ENCODE peak calls at places on chromosomes 5 and 9, in ten cellular contexts. One of them, this sample, is unnamed.

GRCh38 chr5:35319231-35320002 is 89.1 kb upstream of the PRLR start:
- DNase-seq in prostate gland: no peak
- DNase-seq in body of pancreas: peak; percentile 37
- DNase-seq in IMR-90: peak; percentile 2
- DNase-seq in tibial nerve: peak; percentile 70
- DNase-seq in lower lobe of right lung: peak; percentile 74
- DNase-seq in psoas muscle: peak; percentile 48
- DNase-seq in tibial artery: peak; percentile 81
- DNase-seq in heart right ventricle: peak; percentile 51
- DNase-seq in mucosa of descending colon: peak; percentile 41
- DNase-seq in this sample: peak; percentile 33

GRCh38 chr5:102152906-102153787 is 142.9 kb downstream of the SLCO4C1 start:
- DNase-seq in heart right ventricle: no peak
- DNase-seq in body of pancreas: no peak
- DNase-seq in tibial nerve: no peak
- DNase-seq in tibial artery: no peak
- DNase-seq in mucosa of descending colon: no peak
- DNase-seq in psoas muscle: no peak
- DNase-seq in lower lobe of right lung: no peak
- DNase-seq in IMR-90: no peak
- DNase-seq in prostate gland: no peak
- DNase-seq in this sample: peak; percentile 24

GRCh38 chr9:89655990-89656657 is 51.3 kb downstream of the GADD45G start:
- DNase-seq in prostate gland: no peak
- DNase-seq in tibial artery: no peak
- DNase-seq in mucosa of descending colon: no peak
- DNase-seq in psoas muscle: peak; percentile 48
- DNase-seq in lower lobe of right lung: no peak
- DNase-seq in heart right ventricle: no peak
- DNase-seq in IMR-90: no peak
- DNase-seq in body of pancreas: no peak
- DNase-seq in tibial nerve: no peak
- DNase-seq in this sample: no peak

GRCh38 chr5:16568875-16569580 is 47.8 kb downstream of the RETREG1 start:
- DNase-seq in mucosa of descending colon: no peak
- DNase-seq in heart right ventricle: peak; percentile 34
- DNase-seq in prostate gland: peak; percentile 65
- DNase-seq in tibial artery: no peak
- DNase-seq in body of pancreas: no peak
- DNase-seq in tibial nerve: no peak
- DNase-seq in lower lobe of right lung: no peak
- DNase-seq in IMR-90: no peak
- DNase-seq in psoas muscle: no peak
- DNase-seq in this sample: no peak

GRCh38 chr5:157948738-157949410 is 89.9 kb upstream of the CLINT1 start:
- DNase-seq in tibial artery: peak; percentile 94
- DNase-seq in body of pancreas: peak; percentile 90
- DNase-seq in mucosa of descending colon: peak; percentile 87
- DNase-seq in IMR-90: peak; percentile 90
- DNase-seq in heart right ventricle: peak; percentile 93
- DNase-seq in tibial nerve: peak; percentile 98
- DNase-seq in lower lobe of right lung: peak; percentile 83
- DNase-seq in prostate gland: peak; percentile 91
- DNase-seq in psoas muscle: peak; percentile 85
- DNase-seq in this sample: peak; percentile 97

GRCh38 chr5:95960802-95961616 is 642 bp downstream of the ELL2 start:
- DNase-seq in heart right ventricle: peak; percentile 78
- DNase-seq in psoas muscle: peak; percentile 92
- DNase-seq in tibial nerve: peak; percentile 35
- DNase-seq in prostate gland: peak; percentile 57
- DNase-seq in tibial artery: peak; percentile 85
- DNase-seq in body of pancreas: peak; percentile 86
- DNase-seq in mucosa of descending colon: peak; percentile 91
- DNase-seq in IMR-90: peak; percentile 74
- DNase-seq in lower lobe of right lung: peak; percentile 92
- DNase-seq in this sample: peak; percentile 76

GRCh38 chr9:134469041-134469875 is 143.0 kb downstream of the RXRA start:
- DNase-seq in heart right ventricle: peak; percentile 51
- DNase-seq in prostate gland: no peak
- DNase-seq in psoas muscle: no peak
- DNase-seq in IMR-90: no peak
- DNase-seq in lower lobe of right lung: peak; percentile 78
- DNase-seq in body of pancreas: no peak
- DNase-seq in tibial artery: peak; percentile 83
- DNase-seq in tibial nerve: no peak
- DNase-seq in mucosa of descending colon: no peak
- DNase-seq in this sample: no peak

GRCh38 chr5:395156-395920 is 47.6 kb upstream of the EXOC3 start:
- DNase-seq in prostate gland: peak; percentile 2
- DNase-seq in psoas muscle: peak; percentile 43
- DNase-seq in tibial artery: peak; percentile 48
- DNase-seq in tibial nerve: no peak
- DNase-seq in heart right ventricle: no peak
- DNase-seq in mucosa of descending colon: peak; percentile 28
- DNase-seq in body of pancreas: no peak
- DNase-seq in IMR-90: peak; percentile 94
- DNase-seq in lower lobe of right lung: no peak
- DNase-seq in this sample: no peak

GRCh38 chr9:92982130-92982529 is 34.8 kb downstream of the FGD3 start:
- DNase-seq in tibial nerve: no peak
- DNase-seq in psoas muscle: no peak
- DNase-seq in prostate gland: no peak
- DNase-seq in heart right ventricle: no peak
- DNase-seq in IMR-90: no peak
- DNase-seq in mucosa of descending colon: no peak
- DNase-seq in body of pancreas: no peak
- DNase-seq in lower lobe of right lung: no peak
- DNase-seq in tibial artery: no peak
- DNase-seq in this sample: no peak

GRCh38 chr9:92986175-92987110 is 39.1 kb downstream of the FGD3 start:
- DNase-seq in psoas muscle: no peak
- DNase-seq in mucosa of descending colon: no peak
- DNase-seq in lower lobe of right lung: no peak
- DNase-seq in tibial artery: no peak
- DNase-seq in body of pancreas: no peak
- DNase-seq in tibial nerve: peak; percentile 26
- DNase-seq in IMR-90: no peak
- DNase-seq in heart right ventricle: no peak
- DNase-seq in prostate gland: no peak
- DNase-seq in this sample: no peak

GRCh38 chr9:92980085-92980745 is 32.9 kb downstream of the FGD3 start:
- DNase-seq in body of pancreas: no peak
- DNase-seq in tibial nerve: no peak
- DNase-seq in lower lobe of right lung: no peak
- DNase-seq in mucosa of descending colon: no peak
- DNase-seq in psoas muscle: no peak
- DNase-seq in IMR-90: no peak
- DNase-seq in heart right ventricle: no peak
- DNase-seq in prostate gland: no peak
- DNase-seq in tibial artery: no peak
- DNase-seq in this sample: no peak

GRCh38 chr9:92984976-92985375 is 37.7 kb downstream of the FGD3 start:
- DNase-seq in tibial artery: no peak
- DNase-seq in IMR-90: no peak
- DNase-seq in prostate gland: no peak
- DNase-seq in tibial nerve: no peak
- DNase-seq in mucosa of descending colon: no peak
- DNase-seq in heart right ventricle: no peak
- DNase-seq in body of pancreas: no peak
- DNase-seq in psoas muscle: no peak
- DNase-seq in lower lobe of right lung: no peak
- DNase-seq in this sample: no peak

GRCh38 chr9:92983984-92984589 is 36.8 kb downstream of the FGD3 start:
- DNase-seq in body of pancreas: no peak
- DNase-seq in tibial nerve: no peak
- DNase-seq in mucosa of descending colon: no peak
- DNase-seq in prostate gland: no peak
- DNase-seq in heart right ventricle: no peak
- DNase-seq in lower lobe of right lung: no peak
- DNase-seq in tibial artery: no peak
- DNase-seq in psoas muscle: no peak
- DNase-seq in IMR-90: peak; percentile 3
- DNase-seq in this sample: no peak
- H3K9me3 ChIP-seq in body of pancreas: no peaks in the 10 kb centered on the region
- H3K9me3 ChIP-seq in tibial nerve: peaks cover 8% of the 10 kb centered on the region
- H3K9me3 ChIP-seq in mucosa of descending colon: peaks cover 28% of the 10 kb centered on the region
- H3K9me3 ChIP-seq in prostate gland: no peaks in the 10 kb centered on the region
- H3K9me3 ChIP-seq in heart right ventricle: no peaks in the 10 kb centered on the region
- H3K9me3 ChIP-seq in lower lobe of right lung: peaks cover 7% of the 10 kb centered on the region
- H3K9me3 ChIP-seq in tibial artery: no peaks in the 10 kb centered on the region
- H3K9me3 ChIP-seq in psoas muscle: no peaks in the 10 kb centered on the region
- H3K9me3 ChIP-seq in IMR-90: peaks cover 6% of the 10 kb centered on the region
- H3K9me3 ChIP-seq in this sample: no peaks in the 10 kb centered on the region

GRCh38 chr9:101486693-101487442 is 46.8 kb upstream of the RNF20 start:
- DNase-seq in tibial nerve: no peak
- DNase-seq in lower lobe of right lung: peak; percentile 60
- DNase-seq in mucosa of descending colon: peak; percentile 86
- DNase-seq in tibial artery: peak; percentile 78
- DNase-seq in prostate gland: peak; percentile 66
- DNase-seq in body of pancreas: peak; percentile 71
- DNase-seq in IMR-90: peak; percentile 54
- DNase-seq in heart right ventricle: peak; percentile 36
- DNase-seq in psoas muscle: peak; percentile 75
- DNase-seq in this sample: peak; percentile 72

GRCh38 chr9:101484046-101484445 is 48.5 kb upstream of the ALDOB start:
- DNase-seq in body of pancreas: no peak
- DNase-seq in lower lobe of right lung: no peak
- DNase-seq in mucosa of descending colon: no peak
- DNase-seq in heart right ventricle: no peak
- DNase-seq in tibial artery: no peak
- DNase-seq in IMR-90: no peak
- DNase-seq in prostate gland: no peak
- DNase-seq in psoas muscle: no peak
- DNase-seq in tibial nerve: no peak
- DNase-seq in this sample: no peak

GRCh38 chr9:101485873-101486692 is 47.6 kb upstream of the RNF20 start:
- DNase-seq in lower lobe of right lung: peak; percentile 48
- DNase-seq in heart right ventricle: peak; percentile 26
- DNase-seq in body of pancreas: peak; percentile 59
- DNase-seq in IMR-90: peak; percentile 41
- DNase-seq in psoas muscle: peak; percentile 66
- DNase-seq in prostate gland: peak; percentile 36
- DNase-seq in tibial artery: peak; percentile 69
- DNase-seq in tibial nerve: no peak
- DNase-seq in mucosa of descending colon: peak; percentile 80
- DNase-seq in this sample: peak; percentile 72

DNA sequence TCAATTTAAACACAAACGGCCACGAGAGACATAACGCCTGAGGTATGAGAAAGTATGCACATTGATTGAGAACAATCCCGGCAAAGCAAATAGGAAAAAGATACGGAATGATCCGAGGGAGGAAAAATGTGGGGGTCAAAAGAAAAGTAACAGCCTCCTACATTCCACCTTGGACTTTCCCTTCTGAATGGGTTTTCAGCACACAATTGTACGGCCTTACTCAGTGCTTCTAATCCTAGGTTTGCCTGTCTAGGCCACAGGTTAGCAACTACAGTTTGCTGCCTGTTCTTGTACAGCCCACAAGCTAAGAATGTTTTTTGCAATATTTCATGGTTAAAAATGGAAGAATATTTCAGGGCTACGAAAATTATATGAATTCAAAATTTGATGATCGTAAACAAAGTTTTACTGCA is 46.2 kb upstream of the RNF20 start:
- DNase-seq in prostate gland: no peak
- DNase-seq in psoas muscle: no peak
- DNase-seq in mucosa of descending colon: no peak
- DNase-seq in tibial nerve: no peak
- DNase-seq in IMR-90: no peak
- DNase-seq in tibial artery: no peak
- DNase-seq in heart right ventricle: no peak
- DNase-seq in lower lobe of right lung: no peak
- DNase-seq in body of pancreas: no peak
- DNase-seq in this sample: no peak
- H3K4me3 ChIP-seq in prostate gland: no peak overlapping the region
- H3K4me3 ChIP-seq in psoas muscle: peak overlapping the region; percentile 93
- H3K4me3 ChIP-seq in mucosa of descending colon: no peak overlapping the region
- H3K4me3 ChIP-seq in tibial nerve: peak overlapping the region; percentile 55
- H3K4me3 ChIP-seq in IMR-90: peak overlapping the region; percentile 80
- H3K4me3 ChIP-seq in tibial artery: peak overlapping the region; percentile 92
- H3K4me3 ChIP-seq in heart right ventricle: peak overlapping the region; percentile 78
- H3K4me3 ChIP-seq in lower lobe of right lung: peak overlapping the region; percentile 63
- H3K4me3 ChIP-seq in body of pancreas: peak overlapping the region; percentile 64
- H3K4me3 ChIP-seq in this sample: peak overlapping the region; percentile 78

DNA sequence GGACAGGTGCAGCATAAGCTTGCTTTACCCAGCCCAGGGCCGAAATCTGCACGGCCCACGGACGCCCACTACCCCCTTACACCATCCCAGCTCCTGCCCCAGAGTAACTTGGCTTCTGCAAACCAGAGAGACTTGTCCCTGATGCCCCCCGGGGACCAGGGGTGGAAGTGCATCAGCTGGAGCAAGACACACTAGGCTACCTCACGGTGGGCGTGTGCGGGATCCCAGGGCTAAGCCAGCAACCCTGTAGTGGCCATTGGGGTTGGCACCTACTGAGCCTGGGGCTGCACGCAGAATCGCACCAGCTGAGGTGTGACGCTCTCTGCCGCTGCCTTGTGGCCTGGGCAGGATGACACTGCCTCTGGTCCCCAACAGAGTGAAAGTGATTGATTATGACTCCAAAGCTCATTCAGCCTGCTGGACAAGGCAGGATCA is 6.1 kb upstream of the ZNF79 start:
- DNase-seq in prostate gland: no peak
- DNase-seq in body of pancreas: no peak
- DNase-seq in psoas muscle: peak; percentile 58
- DNase-seq in IMR-90: no peak
- DNase-seq in tibial nerve: no peak
- DNase-seq in lower lobe of right lung: no peak
- DNase-seq in heart right ventricle: no peak
- DNase-seq in tibial artery: no peak
- DNase-seq in mucosa of descending colon: no peak
- DNase-seq in this sample: no peak
- TF ChIP-seq CTCF in prostate gland: no peak
- TF ChIP-seq CTCF in body of pancreas: peak; percentile 17
- TF ChIP-seq CTCF in psoas muscle: peak; percentile 26
- TF ChIP-seq CTCF in IMR-90: peak; percentile 10
- TF ChIP-seq CTCF in tibial nerve: no peak
- TF ChIP-seq CTCF in lower lobe of right lung: peak; percentile 29
- TF ChIP-seq CTCF in heart right ventricle: no peak
- TF ChIP-seq CTCF in tibial artery: no peak
- TF ChIP-seq CTCF in mucosa of descending colon: no peak
- TF ChIP-seq CTCF in this sample: no peak

GRCh38 chr9:110083866-110084265 is 124.1 kb downstream of the C9orf152 start:
- DNase-seq in mucosa of descending colon: no peak
- DNase-seq in tibial artery: no peak
- DNase-seq in prostate gland: no peak
- DNase-seq in body of pancreas: no peak
- DNase-seq in tibial nerve: no peak
- DNase-seq in psoas muscle: no peak
- DNase-seq in lower lobe of right lung: no peak
- DNase-seq in IMR-90: no peak
- DNase-seq in heart right ventricle: no peak
- DNase-seq in this sample: no peak

GRCh38 chr9:110081395-110081794 is 126.6 kb downstream of the C9orf152 start:
- DNase-seq in prostate gland: no peak
- DNase-seq in psoas muscle: no peak
- DNase-seq in lower lobe of right lung: no peak
- DNase-seq in body of pancreas: no peak
- DNase-seq in heart right ventricle: no peak
- DNase-seq in mucosa of descending colon: no peak
- DNase-seq in tibial artery: no peak
- DNase-seq in tibial nerve: no peak
- DNase-seq in IMR-90: peak; percentile 68
- DNase-seq in this sample: no peak

GRCh38 chr9:110077926-110078325 is 130.0 kb downstream of the C9orf152 start:
- DNase-seq in heart right ventricle: no peak
- DNase-seq in IMR-90: no peak
- DNase-seq in prostate gland: no peak
- DNase-seq in tibial artery: no peak
- DNase-seq in lower lobe of right lung: no peak
- DNase-seq in body of pancreas: no peak
- DNase-seq in mucosa of descending colon: no peak
- DNase-seq in psoas muscle: no peak
- DNase-seq in tibial nerve: no peak
- DNase-seq in this sample: no peak

GRCh38 chr9:110076894-110077725 is 130.8 kb downstream of the C9orf152 start:
- DNase-seq in psoas muscle: no peak
- DNase-seq in mucosa of descending colon: no peak
- DNase-seq in body of pancreas: no peak
- DNase-seq in heart right ventricle: no peak
- DNase-seq in lower lobe of right lung: no peak
- DNase-seq in prostate gland: no peak
- DNase-seq in tibial artery: no peak
- DNase-seq in IMR-90: peak; percentile 79
- DNase-seq in tibial nerve: no peak
- DNase-seq in this sample: no peak

GRCh38 chr9:110078626-110079025 is 129.3 kb downstream of the C9orf152 start:
- DNase-seq in body of pancreas: no peak
- DNase-seq in tibial artery: no peak
- DNase-seq in lower lobe of right lung: no peak
- DNase-seq in IMR-90: no peak
- DNase-seq in mucosa of descending colon: no peak
- DNase-seq in prostate gland: no peak
- DNase-seq in heart right ventricle: no peak
- DNase-seq in tibial nerve: no peak
- DNase-seq in psoas muscle: no peak
- DNase-seq in this sample: no peak
- H3K9me3 ChIP-seq in body of pancreas: no peaks in the 10 kb centered on the region
- H3K9me3 ChIP-seq in tibial artery: no peaks in the 10 kb centered on the region
- H3K9me3 ChIP-seq in lower lobe of right lung: no peaks in the 10 kb centered on the region
- H3K9me3 ChIP-seq in IMR-90: no peaks in the 10 kb centered on the region
- H3K9me3 ChIP-seq in mucosa of descending colon: no peaks in the 10 kb centered on the region
- H3K9me3 ChIP-seq in prostate gland: no peaks in the 10 kb centered on the region
- H3K9me3 ChIP-seq in heart right ventricle: no peaks in the 10 kb centered on the region
- H3K9me3 ChIP-seq in tibial nerve: no peaks in the 10 kb centered on the region
- H3K9me3 ChIP-seq in psoas muscle: no peaks in the 10 kb centered on the region
- H3K9me3 ChIP-seq in this sample: no peaks in the 10 kb centered on the region

This sample was measured in colonic mucosa.